ENCODE peak calls at places on chromosome 11, in five cellular contexts. A is EL, P is GM20000, D is SK-N-DZ, L is fibroblast of pulmonary artery. B is an unnamed sample.

GRCh38 chr11:61749607-61750217 is 2.7 kb upstream of the MYRF start:
- DNase-seq in P (no peak), A (no peak), D (peak), L (peak), B (no peak)

GRCh38 chr11:68275721-68276488 is 4.1 kb upstream of the C11orf24 start:
- DNase-seq in L (no peak), D (no peak), P (no peak), A (no peak), B (no peak)

GRCh38 chr11:30908272-30908671 is 322.1 kb upstream of the MPPED2 start:
- DNase-seq in P (no peak), L (no peak), D (no peak), A (no peak), B (no peak)

GRCh38 chr11:60206616-60207015 is 23.7 kb upstream of the MS4A6A start:
- DNase-seq in A (no peak), P (no peak), D (no peak), L (no peak), B (no peak)

GRCh38 chr11:129894281-129895125 is 875 bp downstream of the NFRKB start:
- DNase-seq in D (peak), A (peak), L (no peak), P (no peak), B (no peak)

GRCh38 chr11:12253843-12254281 is 123.5 kb upstream of the PARVA start:
- DNase-seq in A (no peak), L (no peak), P (no peak), D (no peak), B (no peak)

GRCh38 chr11:132631956-132632355 is 900.3 kb downstream of the OPCML start:
- DNase-seq in D (no peak), P (no peak), L (no peak), A (peak), B (no peak)

GRCh38 chr11:9972917-9973504 is 309.1 kb downstream of the SWAP70 start:
- DNase-seq in A (peak), D (peak), L (peak), P (peak), B (peak)

GRCh38 chr11:1086171-1087102 is 11.8 kb downstream of the MUC2 start:
- DNase-seq in A (no peak), P (no peak), D (no peak), L (no peak), B (no peak)

GRCh38 chr11:125960771-125961170 is 14.9 kb downstream of the VSIG10L2 start:
- DNase-seq in A (no peak), D (no peak), P (no peak), L (no peak), B (no peak)

GRCh38 chr11:125941606-125942275 is 4.1 kb upstream of the VSIG10L2 start:
- DNase-seq in P (peak), A (peak), L (peak), D (peak), B (no peak)

GRCh38 chr11:93113824-93114223 is 84.0 kb downstream of the SLC36A4 start:
- DNase-seq in L (no peak), P (no peak), D (no peak), A (no peak), B (no peak)

GRCh38 chr11:68813778-68814177 is 27.9 kb downstream of the CPT1A start:
- DNase-seq in D (no peak), L (no peak), P (no peak), A (no peak), B (no peak)

GRCh38 chr11:45031912-45032519 is 81.3 kb upstream of the TP53I11 start:
- DNase-seq in A (no peak), L (no peak), D (no peak), P (peak), B (no peak)

GRCh38 chr11:120268686-120269085 is 28.7 kb downstream of the POU2F3 start:
- DNase-seq in A (no peak), L (no peak), P (no peak), D (no peak), B (no peak)

GRCh38 chr11:104995001-104995408 is 26.6 kb upstream of the CASP4 start:
- DNase-seq in A (no peak), P (no peak), L (no peak), D (no peak), B (no peak)

GRCh38 chr11:110032957-110033570 is 60.1 kb upstream of the ZC3H12C start:
- DNase-seq in P (no peak), A (no peak), D (no peak), L (no peak), B (no peak)

GRCh38 chr11:22491826-22492225 is 133.8 kb downstream of the FANCF start:
- DNase-seq in D (peak), L (no peak), A (no peak), P (no peak), B (no peak)

B was measured in Panc1.